ENCODE peak calls at places on chromosome 2, in seven cellular contexts. R is mesendoderm, J is neuronal stem cell, S is H9, K is IMR-90, C is trophoblast cell, U is H1. D is an unnamed sample.

GRCh38 chr2:168025487-168026203 is 221.8 kb downstream of the STK39 start:
- DNase-seq in R (no peak), J (no peak), S (no peak), K (no peak), C (no peak), U (no peak), D (no peak)

GRCh38 chr2:238082858-238083257 is 17.3 kb upstream of the ESPNL start:
- DNase-seq in R (no peak), J (no peak), S (no peak), K (no peak), C (no peak), U (no peak), D (no peak)

GRCh38 chr2:170703776-170704476 is 11.2 kb upstream of the SP5 start:
- DNase-seq in R (no peak), J (no peak), S (no peak), K (no peak), C (no peak), U (no peak), D (no peak)

GRCh38 chr2:99659874-99660273 is 170.1 kb upstream of the REV1 start:
- DNase-seq in R (no peak), J (no peak), S (no peak), K (peak; percentile 48), C (no peak), U (no peak), D (peak; percentile 29)

GRCh38 chr2:2014251-2014761 is 270.0 kb upstream of the PXDN start:
- DNase-seq in R (peak; percentile 18), J (peak; percentile 62), S (no peak), K (no peak), C (no peak), U (no peak), D (no peak)

GRCh38 chr2:55590810-55591440 is 26.5 kb downstream of the PPP4R3B start:
- DNase-seq in R (peak; percentile 36), J (no peak), S (no peak), K (peak; percentile 60), C (peak; percentile 16), U (no peak), D (peak; percentile 61)

GRCh38 chr2:84927275-84927627 is 21.8 kb downstream of the TMSB10 start:
- DNase-seq in R (no peak), J (no peak), S (no peak), K (no peak), C (no peak), U (no peak), D (no peak)

GRCh38 chr2:165203689-165204559 is at the start of gene SCN3A:
- DNase-seq in R (peak; percentile 72), J (peak; percentile 38), S (peak; percentile 36), K (peak; percentile 45), C (peak; percentile 36), U (no peak), D (peak; percentile 68)

GRCh38 chr2:46273919-46274318 is 23.3 kb upstream of the EPAS1 start:
- DNase-seq in R (no peak), J (no peak), S (no peak), K (no peak), C (no peak), U (no peak), D (no peak)

GRCh38 chr2:215654177-215654850 is 218.4 kb upstream of the FN1 start:
- DNase-seq in R (no peak), J (no peak), S (no peak), K (peak; percentile 76), C (no peak), U (no peak), D (no peak)

DNA sequence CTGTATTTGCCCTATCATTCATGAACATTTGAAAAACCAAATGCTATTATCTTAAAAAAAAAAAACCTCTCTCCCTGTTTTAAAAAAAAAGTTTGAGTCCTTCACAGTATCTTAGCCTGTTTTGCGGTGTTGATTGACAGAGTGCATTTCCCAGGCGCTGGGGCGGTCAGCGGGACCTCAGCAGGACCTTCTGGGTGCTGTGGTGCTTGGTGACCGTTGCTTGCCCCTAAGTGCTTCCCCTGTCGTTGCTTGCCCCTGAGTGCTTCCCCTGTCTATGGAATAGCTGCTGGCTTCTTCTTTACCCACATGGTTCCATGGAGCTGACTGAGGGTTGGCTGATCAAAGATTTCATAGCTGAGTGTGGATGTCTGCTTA is 12.1 kb downstream of the ATP6V1C2 start:
- DNase-seq in R (no peak), J (no peak), S (no peak), K (peak; percentile 21), C (no peak), U (no peak), D (no peak)
- H2BK120ac ChIP-seq in R (no peak overlapping the region), J (no peak overlapping the region), S (no peak overlapping the region), K (no peak overlapping the region), C (no peak overlapping the region), U (no peak overlapping the region), D (no peak overlapping the region)

GRCh38 chr2:145688156-145688555 is 1168.2 kb upstream of the ZEB2 start:
- DNase-seq in R (no peak), J (no peak), S (no peak), K (no peak), C (no peak), U (no peak), D (no peak)
- H3K27ac ChIP-seq in R (no peak overlapping the region), J (no peak overlapping the region), S (peak overlapping the region; percentile 28), K (no peak overlapping the region), C (no peak overlapping the region), U (no peak overlapping the region), D (no peak overlapping the region)

GRCh38 chr2:38428940-38429339 is 51.9 kb upstream of the ATL2 start:
- DNase-seq in R (no peak), J (no peak), S (no peak), K (no peak), C (no peak), U (no peak), D (no peak)

GRCh38 chr2:38427936-38428335 is 50.9 kb upstream of the ATL2 start:
- DNase-seq in R (no peak), J (no peak), S (peak; percentile 49), K (no peak), C (no peak), U (no peak), D (no peak)

GRCh38 chr2:38430603-38431002 is 53.5 kb upstream of the ATL2 start:
- DNase-seq in R (peak; percentile 32), J (no peak), S (no peak), K (no peak), C (no peak), U (no peak), D (no peak)

GRCh38 chr2:38432827-38433606 is 55.9 kb upstream of the ATL2 start:
- DNase-seq in R (peak; percentile 88), J (no peak), S (no peak), K (no peak), C (peak; percentile 14), U (no peak), D (no peak)

GRCh38 chr2:38430196-38430595 is 53.1 kb upstream of the ATL2 start:
- DNase-seq in R (peak; percentile 73), J (no peak), S (no peak), K (no peak), C (no peak), U (no peak), D (no peak)
- H2BK5ac ChIP-seq in R (peak overlapping the region; percentile 57), J (no peak overlapping the region), S (no peak overlapping the region), K (no peak overlapping the region), C (no peak overlapping the region), U (no peak overlapping the region), D (no peak overlapping the region)

DNA sequence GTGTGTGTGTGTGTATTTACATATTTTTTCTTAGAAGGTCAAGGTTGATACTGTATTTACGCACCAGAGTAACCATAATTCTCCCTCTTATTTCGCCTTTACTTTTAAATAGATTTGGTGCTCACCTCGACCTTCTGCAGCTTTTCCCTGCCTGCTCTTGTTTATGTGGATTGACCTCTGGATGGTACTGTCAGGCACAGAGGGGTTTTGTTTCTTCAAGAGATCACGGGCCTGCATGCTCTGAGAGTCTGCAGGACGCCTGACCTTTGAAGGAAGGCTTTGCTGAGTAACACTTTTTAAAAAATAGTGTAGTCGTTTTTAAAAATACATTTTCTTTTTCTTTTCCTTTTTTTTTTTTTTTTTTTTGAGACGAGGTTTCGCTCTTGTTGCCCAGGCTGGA is 18.1 kb upstream of the EFHD1 start:
- DNase-seq in R (no peak), J (no peak), S (no peak), K (no peak), C (no peak), U (no peak), D (no peak)
- H2BK120ac ChIP-seq in R (no peak overlapping the region), J (no peak overlapping the region), S (no peak overlapping the region), K (no peak overlapping the region), C (no peak overlapping the region), U (no peak overlapping the region), D (no peak overlapping the region)